ENCODE peak calls at places on chromosome 20, in ten cellular contexts. Y, H, V, X, W, E, S, M, A and K are unnamed samples.

GRCh38 chr20:9884061-9884460 is 45.2 kb upstream of the PAK5 start:
- DNase-seq in V (no peak), H (no peak), M (no peak), A (no peak), X (no peak), Y (no peak), S (no peak), W (no peak), E (no peak), K (no peak)

GRCh38 chr20:53867741-53868351 is 202.5 kb downstream of the BCAS1 start:
- DNase-seq in E (no peak), H (no peak), V (no peak), X (no peak), A (no peak), S (no peak), M (no peak), Y (no peak), W (no peak), K (no peak)

GRCh38 chr20:10739575-10739974 is 65.8 kb upstream of the JAG1 start:
- DNase-seq in E (no peak), A (no peak), S (no peak), W (no peak), V (no peak), Y (no peak), H (no peak), X (no peak), M (no peak), K (no peak)

GRCh38 chr20:62716198-62716940 is 7.7 kb downstream of the NTSR1 start:
- DNase-seq in V (peak), Y (no peak), W (no peak), M (no peak), A (peak), H (no peak), S (no peak), X (no peak), E (no peak), K (no peak)

GRCh38 chr20:54025166-54025835 is 45.1 kb downstream of the BCAS1 start:
- DNase-seq in E (peak), S (no peak), H (no peak), W (no peak), Y (no peak), X (no peak), M (no peak), A (no peak), V (no peak), K (no peak)

GRCh38 chr20:34083137-34083536 is 28.9 kb downstream of the EIF2S2 start:
- DNase-seq in A (peak), X (no peak), E (no peak), V (peak), H (peak), M (peak), Y (no peak), S (no peak), W (no peak), K (no peak)

GRCh38 chr20:17568972-17569471 is 853 bp upstream of the DSTN start:
- DNase-seq in X (no peak), S (peak), H (peak), Y (peak), A (peak), E (peak), V (peak), W (peak), M (peak), K (peak)

GRCh38 chr20:32098786-32099185 is 10.7 kb upstream of the TM9SF4 start:
- DNase-seq in V (no peak), Y (no peak), A (no peak), X (no peak), S (no peak), H (no peak), E (no peak), M (no peak), W (no peak), K (no peak)

GRCh38 chr20:43899274-43899878 is 15.3 kb upstream of the TOX2 start:
- DNase-seq in M (no peak), W (no peak), V (no peak), H (no peak), S (no peak), E (no peak), Y (no peak), X (no peak), A (no peak), K (no peak)

GRCh38 chr20:34703061-34703572 is 1.0 kb upstream of the TP53INP2 start:
- DNase-seq in H (no peak), X (no peak), A (no peak), E (no peak), M (no peak), V (no peak), S (no peak), Y (no peak), W (no peak), K (no peak)

GRCh38 chr20:63574829-63575720 is 1.0 kb upstream of the HELZ2 start:
- DNase-seq in E (no peak), M (no peak), A (peak), X (no peak), Y (no peak), V (peak), S (peak), W (no peak), H (peak), K (no peak)

GRCh38 chr20:54486583-54486982 is 11.2 kb downstream of the DOK5 start:
- DNase-seq in A (peak), M (no peak), E (no peak), W (no peak), Y (no peak), S (no peak), X (no peak), V (no peak), H (no peak), K (no peak)

GRCh38 chr20:55714082-55714481 is 291.2 kb downstream of the CBLN4 start:
- DNase-seq in V (no peak), H (no peak), A (no peak), W (no peak), M (no peak), S (no peak), E (no peak), Y (no peak), X (no peak), K (no peak)

GRCh38 chr20:41466836-41467619 is 100.4 kb upstream of the EMILIN3 start:
- DNase-seq in W (no peak), Y (no peak), S (no peak), M (no peak), A (no peak), E (no peak), V (no peak), X (no peak), H (no peak), K (no peak)
- TF ChIP-seq CTCF in W (no peak), Y (no peak), S (no peak), M (no peak), A (no peak), E (no peak), V (no peak), X (no peak), H (no peak), K (no peak)

DNA sequence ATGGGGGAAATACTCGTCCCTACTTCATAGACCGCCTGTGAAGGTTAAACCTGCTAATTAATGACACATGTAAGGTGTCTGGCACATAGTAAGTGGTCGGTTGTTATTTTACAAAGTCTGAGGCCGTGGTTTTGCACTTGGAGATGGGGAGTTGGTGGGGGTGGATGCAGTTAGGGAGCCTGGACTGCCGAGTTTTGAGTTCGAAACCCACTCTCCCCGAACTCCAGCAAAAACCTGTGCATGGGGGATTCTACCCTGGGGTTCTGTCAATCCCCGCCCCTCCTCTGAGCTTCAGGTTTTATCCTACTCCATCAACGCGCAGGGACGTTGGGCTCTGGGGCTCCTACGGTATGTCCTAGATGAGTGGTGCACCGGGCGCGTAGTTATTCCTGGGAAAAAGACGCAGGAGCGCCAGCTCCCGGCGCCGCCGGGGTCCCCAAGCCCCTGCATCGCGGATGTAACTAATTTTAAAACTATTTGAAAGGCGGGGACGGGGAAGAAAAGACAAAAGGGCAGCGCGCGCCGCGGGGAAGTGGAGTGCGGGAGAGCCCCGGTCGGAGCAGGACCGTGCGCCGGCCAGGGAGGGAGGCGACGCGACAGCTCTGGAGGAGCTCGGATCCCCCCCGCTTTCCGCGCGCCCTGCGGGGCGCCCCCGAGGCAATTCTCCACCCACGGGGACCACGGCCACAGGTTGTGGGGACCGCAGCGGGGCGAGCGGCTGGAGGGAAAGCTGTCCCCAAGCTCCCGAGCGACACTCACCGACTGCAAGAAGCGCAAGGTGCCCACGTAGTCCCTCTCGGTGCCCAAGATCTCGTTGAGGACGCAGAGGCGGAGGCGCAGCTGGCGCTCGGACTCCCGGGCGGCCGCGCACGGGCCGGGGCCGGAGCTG is 672 bp downstream of the PREX1 start:
- DNase-seq in H (no peak), E (peak), M (peak), V (no peak), X (peak), Y (no peak), W (peak), S (peak), A (peak), K (no peak)
- TF ChIP-seq CTCF in H (no peak), E (no peak), M (no peak), V (no peak), X (no peak), Y (no peak), W (no peak), S (no peak), A (no peak), K (no peak)

DNA sequence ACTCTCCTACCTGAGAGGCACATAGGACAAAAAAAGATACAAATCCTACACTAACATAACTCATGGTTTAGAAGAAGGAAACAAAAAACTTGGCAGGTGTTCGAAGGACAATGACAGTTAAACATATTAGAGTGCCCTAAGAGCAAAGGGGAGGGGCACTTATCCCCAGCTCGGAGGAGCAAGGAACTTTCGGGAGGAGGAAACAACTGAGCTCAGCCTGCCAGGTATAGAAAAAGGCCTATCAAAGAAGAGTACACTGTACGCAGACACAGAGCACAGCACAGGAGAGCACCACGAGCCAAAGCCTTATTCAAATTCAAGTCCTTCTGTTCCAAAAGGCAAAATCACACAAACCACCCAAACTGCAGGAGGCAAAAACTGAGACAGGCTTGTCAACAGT is 108.9 kb downstream of the CHD6 start:
- DNase-seq in S (no peak), X (no peak), H (no peak), M (no peak), E (no peak), W (no peak), A (no peak), Y (no peak), V (no peak), K (no peak)
- TF ChIP-seq CTCF in S (no peak), X (no peak), H (no peak), M (no peak), E (no peak), W (no peak), A (no peak), Y (no peak), V (no peak), K (no peak)

DNA sequence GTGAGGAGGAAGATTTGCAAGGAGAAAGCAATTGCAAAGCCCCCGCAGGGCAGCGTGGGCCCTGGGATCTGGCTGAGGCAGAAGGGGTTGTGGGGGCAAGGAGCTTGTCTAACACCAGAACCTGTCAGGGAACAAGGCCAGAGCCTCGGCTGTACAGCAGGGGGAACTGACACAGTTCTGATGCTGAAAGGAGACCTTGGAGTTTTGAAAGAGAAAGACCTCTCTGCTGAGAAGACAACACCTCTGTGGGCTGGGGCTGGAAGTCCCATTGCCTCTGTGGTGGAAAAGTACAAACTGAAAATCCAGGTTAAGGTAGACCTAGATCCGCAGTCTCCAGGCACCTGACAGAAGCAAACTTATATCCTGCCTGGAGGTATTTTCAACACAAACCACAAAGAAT is 86.9 kb upstream of the CST7 start:
- DNase-seq in M (no peak), V (no peak), X (no peak), W (no peak), H (no peak), A (no peak), E (no peak), Y (no peak), S (no peak), K (no peak)
- TF ChIP-seq CTCF in M (no peak), V (no peak), X (no peak), W (no peak), H (no peak), A (no peak), E (no peak), Y (no peak), S (no peak), K (no peak)

DNA sequence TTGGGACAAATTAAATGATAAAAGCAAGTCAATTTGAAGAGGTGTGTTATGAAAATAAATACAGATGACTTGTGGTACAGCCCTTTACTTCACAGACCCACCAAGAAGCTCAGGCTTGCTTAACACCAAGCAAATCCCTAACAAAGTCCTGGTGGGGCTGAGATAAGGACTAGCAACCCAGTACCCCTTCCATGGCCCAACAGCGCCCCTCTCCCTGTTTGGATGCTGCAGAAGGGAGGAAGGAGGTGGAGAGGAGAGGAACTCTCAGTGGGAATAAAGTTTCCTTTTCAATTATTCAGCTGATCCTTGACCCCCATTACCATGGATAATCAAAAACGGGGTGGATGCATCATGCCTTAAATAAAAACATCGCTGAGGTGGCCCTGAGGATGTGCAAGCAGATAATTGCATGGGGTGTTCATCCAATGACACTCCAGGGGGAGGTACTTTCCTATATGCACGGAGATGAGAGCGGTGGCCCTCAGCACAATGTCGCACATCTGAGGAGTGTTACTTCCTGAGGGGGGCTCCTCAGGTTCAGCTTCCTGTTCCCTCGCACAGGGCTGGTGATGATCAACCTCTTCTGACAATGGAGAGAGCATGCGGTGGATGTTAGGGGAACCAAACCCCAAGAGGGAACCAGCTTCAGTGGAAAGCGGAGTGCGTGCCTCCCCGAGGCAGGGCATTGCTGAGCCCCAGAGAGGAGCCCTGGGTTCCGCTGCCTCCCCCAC is 4.4 kb upstream of the ZNF831 start:
- DNase-seq in S (no peak), H (no peak), X (no peak), Y (no peak), E (no peak), M (no peak), V (no peak), A (no peak), W (no peak), K (no peak)
- TF ChIP-seq CTCF in S (no peak), H (no peak), X (no peak), Y (no peak), E (no peak), M (no peak), V (no peak), A (no peak), W (no peak), K (no peak)

GRCh38 chr20:35947489-35947888 is 6.8 kb downstream of the SCAND1 start:
- DNase-seq in X (peak), A (peak), S (no peak), V (peak), M (no peak), W (no peak), E (peak), Y (no peak), H (no peak), K (no peak)
- TF ChIP-seq CTCF in X (peak), A (peak), S (peak), V (peak), M (peak), W (no peak), E (no peak), Y (no peak), H (no peak), K (peak)

GRCh38 chr20:19757487-19757972 is 528 bp upstream of the RIN2 start:
- DNase-seq in E (peak), W (peak), H (peak), A (peak), Y (peak), M (peak), S (peak), X (peak), V (peak), K (peak)

GRCh38 chr20:19757973-19758887 is at the start of gene RIN2:
- DNase-seq in Y (peak), S (peak), X (peak), M (peak), V (peak), A (peak), W (peak), E (peak), H (peak), K (peak)

GRCh38 chr20:19756756-19757486 is 1.1 kb upstream of the RIN2 start:
- DNase-seq in X (no peak), Y (no peak), E (no peak), S (no peak), V (no peak), W (no peak), M (no peak), A (no peak), H (no peak), K (no peak)

GRCh38 chr20:19760371-19760721 is 2.3 kb downstream of the RIN2 start:
- DNase-seq in Y (no peak), W (no peak), V (no peak), M (no peak), E (no peak), S (no peak), H (no peak), A (no peak), X (no peak), K (no peak)

GRCh38 chr20:19758888-19759331 is 852 bp downstream of the RIN2 start:
- DNase-seq in M (peak), H (peak), S (no peak), V (no peak), E (peak), A (peak), X (no peak), W (peak), Y (peak), K (peak)
- TF ChIP-seq CTCF in M (no peak), H (no peak), S (no peak), V (no peak), E (no peak), A (no peak), X (no peak), W (no peak), Y (no peak), K (peak)